ENCODE peak calls at places on chromosome 6, in five cellular contexts. One of them, this sample, is unnamed.

GRCh38 chr6:1199981-1200637 is 111.8 kb upstream of the FOXQ1 start:
- DNase-seq in glutamatergic neuron: no peak
- DNase-seq in lower lobe of right lung: no peak
- DNase-seq in adrenal gland: no peak
- DNase-seq in activated B cell treated with CpG ODN at 0.5 μM for 24 hours: no peak
- DNase-seq in this sample: no peak

GRCh38 chr6:158311193-158311592 is 1.1 kb upstream of the TULP4 start:
- DNase-seq in glutamatergic neuron: peak
- DNase-seq in lower lobe of right lung: no peak
- DNase-seq in adrenal gland: no peak
- DNase-seq in activated B cell treated with CpG ODN at 0.5 μM for 24 hours: no peak
- DNase-seq in this sample: no peak

GRCh38 chr6:86723729-86724128 is 213.6 kb upstream of the HTR1E start:
- DNase-seq in glutamatergic neuron: no peak
- DNase-seq in lower lobe of right lung: no peak
- DNase-seq in adrenal gland: no peak
- DNase-seq in activated B cell treated with CpG ODN at 0.5 μM for 24 hours: no peak
- DNase-seq in this sample: no peak

GRCh38 chr6:91081452-91082067 is 494.7 kb upstream of the MAP3K7 start:
- DNase-seq in glutamatergic neuron: no peak
- DNase-seq in lower lobe of right lung: no peak
- DNase-seq in adrenal gland: no peak
- DNase-seq in activated B cell treated with CpG ODN at 0.5 μM for 24 hours: no peak
- DNase-seq in this sample: no peak

GRCh38 chr6:168686831-168687730 is 246.1 kb downstream of the SMOC2 start:
- DNase-seq in glutamatergic neuron: no peak
- DNase-seq in lower lobe of right lung: no peak
- DNase-seq in adrenal gland: no peak
- DNase-seq in activated B cell treated with CpG ODN at 0.5 μM for 24 hours: no peak
- DNase-seq in this sample: no peak

GRCh38 chr6:22019877-22020276 is 277.0 kb downstream of the PRL start:
- DNase-seq in glutamatergic neuron: no peak
- DNase-seq in lower lobe of right lung: no peak
- DNase-seq in adrenal gland: no peak
- DNase-seq in activated B cell treated with CpG ODN at 0.5 μM for 24 hours: no peak
- DNase-seq in this sample: no peak

GRCh38 chr6:123415844-123416468 is 220.8 kb downstream of the TRDN start:
- DNase-seq in glutamatergic neuron: peak
- DNase-seq in lower lobe of right lung: no peak
- DNase-seq in adrenal gland: peak
- DNase-seq in activated B cell treated with CpG ODN at 0.5 μM for 24 hours: no peak
- DNase-seq in this sample: no peak

GRCh38 chr6:145669627-145670034 is 65.7 kb downstream of the EPM2A start:
- DNase-seq in glutamatergic neuron: no peak
- DNase-seq in lower lobe of right lung: no peak
- DNase-seq in adrenal gland: peak
- DNase-seq in activated B cell treated with CpG ODN at 0.5 μM for 24 hours: no peak
- DNase-seq in this sample: no peak

GRCh38 chr6:65289491-65289890 is 417.5 kb downstream of the EYS start:
- DNase-seq in glutamatergic neuron: no peak
- DNase-seq in lower lobe of right lung: no peak
- DNase-seq in adrenal gland: no peak
- DNase-seq in activated B cell treated with CpG ODN at 0.5 μM for 24 hours: no peak
- DNase-seq in this sample: no peak

GRCh38 chr6:113363866-113364265 is 493.3 kb upstream of the MARCKS start:
- DNase-seq in glutamatergic neuron: no peak
- DNase-seq in lower lobe of right lung: no peak
- DNase-seq in adrenal gland: no peak
- DNase-seq in activated B cell treated with CpG ODN at 0.5 μM for 24 hours: no peak
- DNase-seq in this sample: no peak

GRCh38 chr6:113065606-113066005 is 718.5 kb downstream of the RFPL4B start:
- DNase-seq in glutamatergic neuron: no peak
- DNase-seq in lower lobe of right lung: no peak
- DNase-seq in adrenal gland: peak
- DNase-seq in activated B cell treated with CpG ODN at 0.5 μM for 24 hours: no peak
- DNase-seq in this sample: no peak

GRCh38 chr6:73803562-73804221 is 107.7 kb downstream of the CD109 start:
- DNase-seq in glutamatergic neuron: peak
- DNase-seq in lower lobe of right lung: no peak
- DNase-seq in adrenal gland: peak
- DNase-seq in activated B cell treated with CpG ODN at 0.5 μM for 24 hours: no peak
- DNase-seq in this sample: no peak

GRCh38 chr6:121666809-121667208 is 231.4 kb downstream of the GJA1 start:
- DNase-seq in glutamatergic neuron: no peak
- DNase-seq in lower lobe of right lung: no peak
- DNase-seq in adrenal gland: peak
- DNase-seq in activated B cell treated with CpG ODN at 0.5 μM for 24 hours: no peak
- DNase-seq in this sample: no peak

GRCh38 chr6:151502499-151502898 is 8.7 kb downstream of the CCDC170 start:
- DNase-seq in glutamatergic neuron: no peak
- DNase-seq in lower lobe of right lung: no peak
- DNase-seq in adrenal gland: no peak
- DNase-seq in activated B cell treated with CpG ODN at 0.5 μM for 24 hours: no peak
- DNase-seq in this sample: no peak

GRCh38 chr6:135211306-135211702 is 30.2 kb downstream of the MYB start:
- DNase-seq in glutamatergic neuron: no peak
- DNase-seq in lower lobe of right lung: no peak
- DNase-seq in adrenal gland: no peak
- DNase-seq in activated B cell treated with CpG ODN at 0.5 μM for 24 hours: no peak
- DNase-seq in this sample: no peak

GRCh38 chr6:32785781-32786533 is 22.6 kb upstream of the HLA-DQB2 start:
- DNase-seq in glutamatergic neuron: no peak
- DNase-seq in lower lobe of right lung: no peak
- DNase-seq in adrenal gland: peak
- DNase-seq in activated B cell treated with CpG ODN at 0.5 μM for 24 hours: no peak
- DNase-seq in this sample: peak

GRCh38 chr6:118565317-118565960 is 17.3 kb downstream of the PLN start:
- DNase-seq in glutamatergic neuron: no peak
- DNase-seq in lower lobe of right lung: no peak
- DNase-seq in adrenal gland: no peak
- DNase-seq in activated B cell treated with CpG ODN at 0.5 μM for 24 hours: peak
- DNase-seq in this sample: no peak

GRCh38 chr6:25747477-25747876 is 7.1 kb upstream of the SLC17A4 start:
- DNase-seq in glutamatergic neuron: no peak
- DNase-seq in lower lobe of right lung: no peak
- DNase-seq in adrenal gland: no peak
- DNase-seq in activated B cell treated with CpG ODN at 0.5 μM for 24 hours: no peak
- DNase-seq in this sample: no peak

GRCh38 chr6:148596886-148597455 is 149.9 kb upstream of the UST start:
- DNase-seq in glutamatergic neuron: no peak
- DNase-seq in lower lobe of right lung: no peak
- DNase-seq in adrenal gland: no peak
- DNase-seq in activated B cell treated with CpG ODN at 0.5 μM for 24 hours: no peak
- DNase-seq in this sample: no peak

GRCh38 chr6:12748815-12749521 is 32.4 kb downstream of the PHACTR1 start:
- DNase-seq in glutamatergic neuron: peak
- DNase-seq in lower lobe of right lung: no peak
- DNase-seq in adrenal gland: no peak
- DNase-seq in activated B cell treated with CpG ODN at 0.5 μM for 24 hours: no peak
- DNase-seq in this sample: no peak

GRCh38 chr6:23272536-23272935 is 703.2 kb downstream of the HDGFL1 start:
- DNase-seq in glutamatergic neuron: no peak
- DNase-seq in lower lobe of right lung: no peak
- DNase-seq in adrenal gland: no peak
- DNase-seq in activated B cell treated with CpG ODN at 0.5 μM for 24 hours: no peak
- DNase-seq in this sample: no peak

GRCh38 chr6:128413291-128413690 is 107.1 kb downstream of the PTPRK start:
- DNase-seq in glutamatergic neuron: no peak
- DNase-seq in lower lobe of right lung: no peak
- DNase-seq in adrenal gland: no peak
- DNase-seq in activated B cell treated with CpG ODN at 0.5 μM for 24 hours: no peak
- DNase-seq in this sample: no peak

GRCh38 chr6:139372326-139373153 is 1.9 kb downstream of the CITED2 start:
- DNase-seq in glutamatergic neuron: no peak
- DNase-seq in lower lobe of right lung: no peak
- DNase-seq in adrenal gland: no peak
- DNase-seq in activated B cell treated with CpG ODN at 0.5 μM for 24 hours: no peak
- DNase-seq in this sample: no peak

GRCh38 chr6:44820366-44821158 is 433.1 kb downstream of the CDC5L start:
- DNase-seq in glutamatergic neuron: no peak
- DNase-seq in lower lobe of right lung: no peak
- DNase-seq in adrenal gland: no peak
- DNase-seq in activated B cell treated with CpG ODN at 0.5 μM for 24 hours: no peak
- DNase-seq in this sample: no peak

GRCh38 chr6:53984163-53984562 is 127.1 kb upstream of the MLIP start:
- DNase-seq in glutamatergic neuron: no peak
- DNase-seq in lower lobe of right lung: no peak
- DNase-seq in adrenal gland: no peak
- DNase-seq in activated B cell treated with CpG ODN at 0.5 μM for 24 hours: no peak
- DNase-seq in this sample: no peak

GRCh38 chr6:84284428-84285033 is 57.1 kb upstream of the CEP162 start:
- DNase-seq in glutamatergic neuron: peak
- DNase-seq in lower lobe of right lung: no peak
- DNase-seq in adrenal gland: no peak
- DNase-seq in activated B cell treated with CpG ODN at 0.5 μM for 24 hours: no peak
- DNase-seq in this sample: no peak
- TF ChIP-seq CTCF in glutamatergic neuron: peak
- TF ChIP-seq CTCF in lower lobe of right lung: no peak
- TF ChIP-seq CTCF in adrenal gland: no peak
- TF ChIP-seq CTCF in activated B cell treated with CpG ODN at 0.5 μM for 24 hours: no peak
- TF ChIP-seq CTCF in this sample: no peak

GRCh38 chr6:85677243-85677956 is 34.7 kb upstream of the SYNCRIP start:
- DNase-seq in glutamatergic neuron: no peak
- DNase-seq in lower lobe of right lung: no peak
- DNase-seq in adrenal gland: no peak
- DNase-seq in activated B cell treated with CpG ODN at 0.5 μM for 24 hours: no peak
- DNase-seq in this sample: no peak
- TF ChIP-seq CTCF in glutamatergic neuron: no peak
- TF ChIP-seq CTCF in lower lobe of right lung: peak
- TF ChIP-seq CTCF in adrenal gland: no peak
- TF ChIP-seq CTCF in activated B cell treated with CpG ODN at 0.5 μM for 24 hours: no peak
- TF ChIP-seq CTCF in this sample: peak

GRCh38 chr6:27605401-27606342 is 132.8 kb upstream of the ZNF184 start:
- DNase-seq in glutamatergic neuron: no peak
- DNase-seq in lower lobe of right lung: no peak
- DNase-seq in adrenal gland: no peak
- DNase-seq in activated B cell treated with CpG ODN at 0.5 μM for 24 hours: no peak
- DNase-seq in this sample: no peak
- TF ChIP-seq CTCF in glutamatergic neuron: no peak
- TF ChIP-seq CTCF in lower lobe of right lung: no peak
- TF ChIP-seq CTCF in adrenal gland: no peak
- TF ChIP-seq CTCF in activated B cell treated with CpG ODN at 0.5 μM for 24 hours: no peak
- TF ChIP-seq CTCF in this sample: no peak

GRCh38 chr6:61711849-61712248 is 574.2 kb downstream of the KHDRBS2 start:
- DNase-seq in glutamatergic neuron: no peak
- DNase-seq in lower lobe of right lung: no peak
- DNase-seq in adrenal gland: no peak
- DNase-seq in activated B cell treated with CpG ODN at 0.5 μM for 24 hours: no peak
- DNase-seq in this sample: no peak
- TF ChIP-seq CTCF in glutamatergic neuron: no peak
- TF ChIP-seq CTCF in lower lobe of right lung: no peak
- TF ChIP-seq CTCF in adrenal gland: no peak
- TF ChIP-seq CTCF in activated B cell treated with CpG ODN at 0.5 μM for 24 hours: no peak
- TF ChIP-seq CTCF in this sample: no peak

DNA sequence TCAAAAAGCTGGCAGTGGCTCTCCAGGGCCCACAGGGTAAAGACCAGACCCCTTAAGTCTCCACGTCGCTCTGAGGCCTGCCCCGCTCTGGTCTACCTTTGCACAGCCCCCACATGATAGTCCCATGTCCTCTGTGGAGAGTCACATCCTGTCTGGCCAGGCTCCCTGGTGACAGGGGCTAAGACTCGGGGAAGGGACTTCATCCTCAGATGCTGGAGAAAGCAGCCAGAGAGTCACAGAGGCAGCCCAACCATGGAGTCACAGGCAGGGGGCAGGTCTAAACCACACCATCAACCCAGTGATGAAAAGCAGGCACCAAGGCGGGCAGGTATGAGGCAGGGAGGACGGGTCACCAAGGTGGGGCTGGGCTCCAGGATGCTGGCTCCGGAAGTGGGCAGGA is 62.2 kb downstream of the SLC22A23 start:
- DNase-seq in glutamatergic neuron: no peak
- DNase-seq in lower lobe of right lung: no peak
- DNase-seq in adrenal gland: no peak
- DNase-seq in activated B cell treated with CpG ODN at 0.5 μM for 24 hours: no peak
- DNase-seq in this sample: no peak
- TF ChIP-seq CTCF in glutamatergic neuron: no peak
- TF ChIP-seq CTCF in lower lobe of right lung: no peak
- TF ChIP-seq CTCF in adrenal gland: no peak
- TF ChIP-seq CTCF in activated B cell treated with CpG ODN at 0.5 μM for 24 hours: no peak
- TF ChIP-seq CTCF in this sample: no peak

DNA sequence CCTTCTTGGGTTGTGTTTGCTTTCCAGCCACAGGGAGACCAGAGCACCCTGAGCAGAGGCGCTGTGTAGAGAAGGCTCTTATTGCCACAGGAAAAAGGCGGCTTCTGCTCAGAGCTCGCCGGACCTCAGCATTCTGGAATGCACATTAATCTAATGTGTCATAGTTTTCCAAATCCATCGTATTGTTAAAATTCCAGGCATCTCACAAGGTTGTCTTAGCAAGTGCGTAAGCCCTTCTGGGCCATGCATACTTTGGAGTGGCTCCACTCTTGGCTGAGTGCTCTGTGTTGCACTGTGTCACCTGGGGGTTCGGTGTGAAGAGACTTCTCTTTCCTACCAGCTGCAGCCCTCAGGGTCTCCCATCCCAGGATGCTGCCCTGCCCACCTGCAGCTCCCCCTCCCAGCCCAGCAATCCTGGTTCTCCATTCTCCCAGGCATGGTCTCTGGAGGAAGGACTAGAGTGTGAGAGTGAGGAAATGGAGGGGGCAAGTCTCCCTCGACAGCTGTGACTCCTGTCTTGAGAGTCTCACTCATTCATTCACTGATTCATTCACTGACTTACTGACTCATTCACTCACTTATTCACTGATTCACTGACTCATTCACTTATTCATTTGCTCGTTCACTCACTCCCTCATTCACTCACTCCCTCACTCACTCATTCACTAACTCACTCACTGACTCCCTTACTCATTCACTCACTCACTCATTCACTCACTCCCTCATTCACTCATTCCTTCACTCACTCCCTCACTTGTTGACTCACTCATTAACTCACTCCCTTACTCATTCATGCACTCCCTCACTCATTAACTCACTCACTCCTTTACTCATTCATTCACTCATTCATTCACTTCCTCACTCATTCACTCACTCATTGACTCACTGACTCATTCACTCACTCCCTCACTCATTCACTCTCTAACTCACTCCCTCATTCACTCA is 83.7 kb upstream of the MPC1 start:
- DNase-seq in glutamatergic neuron: peak
- DNase-seq in lower lobe of right lung: no peak
- DNase-seq in adrenal gland: no peak
- DNase-seq in activated B cell treated with CpG ODN at 0.5 μM for 24 hours: no peak
- DNase-seq in this sample: peak
- TF ChIP-seq CTCF in glutamatergic neuron: no peak
- TF ChIP-seq CTCF in lower lobe of right lung: no peak
- TF ChIP-seq CTCF in adrenal gland: no peak
- TF ChIP-seq CTCF in activated B cell treated with CpG ODN at 0.5 μM for 24 hours: no peak
- TF ChIP-seq CTCF in this sample: no peak